ENCODE peak calls at places on chromosomes 12 and 14, in five cellular contexts. U, G, I, Y and F are unnamed samples.

GRCh38 chr12:42756841-42757661 is 167.5 kb upstream of the PRICKLE1 start:
- DNase-seq in U (no peak), G (peak), I (no peak), Y (peak), F (peak)

GRCh38 chr12:85301054-85301453 is 21.0 kb downstream of the ALX1 start:
- DNase-seq in U (no peak), G (no peak), I (no peak), Y (no peak), F (no peak)

GRCh38 chr14:104280902-104281767 is 142.7 kb downstream of the KIF26A start:
- DNase-seq in U (no peak), G (no peak), I (no peak), Y (no peak), F (no peak)

GRCh38 chr12:107666009-107666408 is 19.6 kb upstream of the PWP1 start:
- DNase-seq in U (no peak), G (no peak), I (no peak), Y (no peak), F (no peak)

GRCh38 chr14:22483863-22484593 is 105.0 kb downstream of the DAD1 start:
- DNase-seq in U (no peak), G (no peak), I (no peak), Y (no peak), F (no peak)

GRCh38 chr12:47887529-47887928 is 17.3 kb downstream of the VDR start:
- DNase-seq in U (no peak), G (no peak), I (no peak), Y (no peak), F (no peak)

GRCh38 chr12:15855646-15856045 is 26.5 kb upstream of the STRAP start:
- DNase-seq in U (no peak), G (no peak), I (no peak), Y (no peak), F (no peak)

GRCh38 chr14:99601301-99601945 is 2.6 kb downstream of the CCDC85C start:
- DNase-seq in U (no peak), G (no peak), I (no peak), Y (no peak), F (no peak)

GRCh38 chr14:61642246-61642982 is 52.9 kb upstream of the HIF1A start:
- DNase-seq in U (no peak), G (no peak), I (no peak), Y (no peak), F (no peak)

GRCh38 chr14:102479777-102480176 is 29.8 kb downstream of the ANKRD9 start:
- DNase-seq in U (no peak), G (no peak), I (no peak), Y (no peak), F (no peak)

GRCh38 chr12:92446082-92446460 is 256.7 kb upstream of the PLEKHG7 start:
- DNase-seq in U (no peak), G (no peak), I (no peak), Y (no peak), F (no peak)

GRCh38 chr12:54419088-54419887 is at the start of gene ITGA5:
- DNase-seq in U (no peak), G (no peak), I (no peak), Y (no peak), F (no peak)

GRCh38 chr12:116372815-116373214 is 95.3 kb upstream of the MED13L start:
- DNase-seq in U (no peak), G (no peak), I (no peak), Y (no peak), F (no peak)

DNA sequence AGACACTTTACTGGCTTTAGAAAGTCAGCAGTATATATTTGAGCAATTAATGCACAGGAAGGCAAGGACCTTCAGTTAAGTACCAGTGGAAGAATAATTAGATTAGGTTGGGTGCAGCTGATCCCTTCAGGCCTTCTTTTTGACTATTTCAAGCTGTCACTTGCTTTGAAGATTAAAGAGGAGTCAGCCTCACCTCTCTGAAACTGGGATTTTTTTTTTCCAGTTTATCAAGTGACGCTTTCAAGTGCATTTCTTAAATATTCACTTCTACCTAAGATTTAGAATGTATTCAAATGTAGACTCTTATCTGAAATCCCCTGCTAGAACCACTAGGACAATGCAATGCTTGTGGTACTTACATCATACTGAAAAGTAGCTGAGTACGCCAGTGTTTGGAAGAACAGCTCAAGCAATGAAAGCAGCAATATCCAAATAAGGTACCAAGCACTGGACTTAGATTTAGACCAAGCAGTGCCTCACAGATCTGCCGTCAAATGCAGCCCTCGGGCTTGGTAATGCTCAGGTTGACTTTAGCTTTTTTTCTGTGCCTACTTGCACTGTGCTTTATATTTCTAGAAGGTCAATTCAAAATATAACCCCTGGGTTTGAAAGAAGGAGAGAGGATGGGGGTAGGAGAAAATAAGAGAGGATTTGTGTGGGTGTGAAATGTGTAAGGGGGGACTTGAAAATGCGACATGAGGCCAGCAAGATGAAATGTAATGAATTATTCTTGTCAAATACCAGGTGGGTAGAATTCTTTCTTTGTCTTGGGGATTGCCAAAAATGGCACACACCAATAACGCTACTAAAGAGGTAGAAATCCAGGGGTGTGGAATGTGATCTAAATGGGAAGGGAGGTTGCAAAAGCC is 3.7 kb upstream of the FERMT2 start:
- DNase-seq in U (no peak), G (peak), I (no peak), Y (peak), F (no peak)
- TF ChIP-seq CTCF in U (no peak), G (no peak), I (no peak), Y (no peak), F (no peak)

GRCh38 chr14:71863049-71863448 is 69.2 kb upstream of the RGS6 start:
- DNase-seq in U (no peak), G (no peak), I (no peak), Y (no peak), F (no peak)
- TF ChIP-seq CTCF in U (no peak), G (peak), I (no peak), Y (no peak), F (peak)

DNA sequence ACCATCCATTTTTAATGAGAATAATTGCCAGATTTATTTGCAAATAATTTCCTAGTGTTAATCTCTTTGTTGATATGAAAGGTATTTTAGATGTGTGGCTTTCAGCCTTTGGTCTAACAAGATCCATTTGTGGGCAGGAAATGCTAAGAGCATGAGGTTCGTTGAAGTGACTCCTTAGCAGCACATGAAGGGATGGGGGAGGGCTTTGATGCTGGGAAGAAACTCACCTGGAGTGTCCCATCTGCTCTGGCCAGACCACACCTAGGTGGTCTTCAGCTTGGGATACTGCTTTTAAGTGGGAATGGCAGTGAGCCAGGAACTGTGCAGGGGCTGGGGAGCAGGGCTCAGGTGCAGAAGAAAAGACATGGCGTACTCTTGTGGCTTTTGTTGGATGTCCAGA is 13.6 kb downstream of the SFSWAP start:
- DNase-seq in U (no peak), G (no peak), I (no peak), Y (no peak), F (no peak)
- TF ChIP-seq CTCF in U (no peak), G (no peak), I (no peak), Y (no peak), F (no peak)

DNA sequence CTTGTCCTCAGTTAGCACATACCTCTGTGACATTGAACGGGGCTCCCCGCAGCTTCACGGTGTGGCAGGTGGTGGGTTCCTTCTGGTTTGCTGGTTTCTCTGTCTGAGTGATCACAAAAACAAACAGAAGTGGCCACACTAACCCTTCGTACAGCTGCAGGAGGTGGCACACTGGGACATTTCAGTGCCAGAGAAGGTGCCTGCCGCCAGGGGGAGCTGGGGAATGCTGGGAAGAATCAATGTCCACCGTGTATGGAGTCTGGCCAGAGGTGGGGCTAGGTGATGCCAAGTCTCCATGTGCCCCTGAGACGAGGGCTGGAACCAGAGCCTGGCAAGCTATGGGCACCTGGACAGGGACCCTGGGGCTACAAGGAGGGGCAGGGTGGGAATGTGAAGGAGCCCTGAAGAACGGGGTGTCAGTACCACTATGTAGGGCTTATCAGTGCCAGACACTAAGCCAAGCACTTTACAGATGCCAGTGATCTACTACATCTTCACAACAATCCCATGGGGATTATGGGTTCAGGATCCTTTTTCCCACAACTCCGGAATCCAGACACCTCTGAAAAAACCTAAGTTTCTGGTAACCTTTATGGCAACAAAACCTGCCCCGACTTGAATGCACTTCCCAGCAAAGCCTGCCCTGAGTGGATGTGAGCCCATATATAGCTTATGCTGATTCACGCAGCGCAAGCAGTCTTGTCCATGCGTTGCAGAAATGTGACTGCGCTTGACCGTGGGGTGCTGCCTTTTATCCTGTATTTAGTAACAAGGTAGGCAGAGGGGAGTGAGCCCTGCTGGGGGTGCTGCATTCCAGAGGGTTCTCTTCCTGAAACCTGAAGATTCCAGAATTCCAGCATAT is 10.8 kb downstream of the RBM19 start:
- DNase-seq in U (no peak), G (no peak), I (no peak), Y (no peak), F (no peak)
- TF ChIP-seq CTCF in U (no peak), G (peak), I (no peak), Y (peak), F (peak)